ENCODE peak calls at places on chromosomes 3 and 15, in four cellular contexts. E is fibroblast of mammary gland, U is astrocyte of the spinal cord, A is AG09319. C is an unnamed sample.

GRCh38 chr3:13532085-13532484 is 16.8 kb upstream of the FBLN2 start:
- DNase-seq in E (no peak), U (no peak), A (no peak), C (no peak)

GRCh38 chr3:52043750-52044149 is 12.6 kb downstream of the DUSP7 start:
- DNase-seq in E (no peak), U (no peak), A (no peak), C (no peak)

GRCh38 chr15:48974865-48975264 is 11.1 kb upstream of the SHC4 start:
- DNase-seq in E (no peak), U (no peak), A (no peak), C (no peak)

GRCh38 chr3:192942625-192943024 is 25.0 kb upstream of the MB21D2 start:
- DNase-seq in E (no peak), U (no peak), A (no peak), C (no peak)

GRCh38 chr3:10594915-10595314 is 89.5 kb upstream of the ATP2B2 start:
- DNase-seq in E (peak), U (peak), A (no peak), C (peak)

GRCh38 chr15:57340673-57341259 is 35.5 kb upstream of the CGNL1 start:
- DNase-seq in E (peak), U (peak), A (peak), C (peak)

GRCh38 chr3:152474585-152474984 is 205.9 kb downstream of the MBNL1 start:
- DNase-seq in E (peak), U (peak), A (peak), C (peak)

GRCh38 chr15:99421172-99421656 is 144.6 kb upstream of the MEF2A start:
- DNase-seq in E (no peak), U (no peak), A (no peak), C (no peak)

GRCh38 chr3:17054301-17054700 is 169.5 kb downstream of the PLCL2 start:
- DNase-seq in E (no peak), U (no peak), A (no peak), C (no peak)

GRCh38 chr3:17908399-17909191 is 166.2 kb upstream of the TBC1D5 start:
- DNase-seq in E (no peak), U (no peak), A (no peak), C (no peak)

GRCh38 chr3:127787071-127787490 is 35.2 kb downstream of the MGLL start:
- DNase-seq in E (peak), U (no peak), A (no peak), C (no peak)

GRCh38 chr3:62119139-62119538 is 254.2 kb downstream of the FEZF2 start:
- DNase-seq in E (peak), U (no peak), A (no peak), C (no peak)

GRCh38 chr3:183148056-183148455 is 14.5 kb downstream of the LAMP3 start:
- DNase-seq in E (peak), U (peak), A (peak), C (peak)

GRCh38 chr3:9222049-9222448 is 27.4 kb downstream of the SRGAP3 start:
- DNase-seq in E (no peak), U (no peak), A (no peak), C (no peak)

GRCh38 chr3:73192036-73192738 is 130.7 kb downstream of the EBLN2 start:
- DNase-seq in E (peak), U (no peak), A (no peak), C (no peak)
- TF ChIP-seq CTCF in E (peak), U (no peak), A (no peak), C (peak)

GRCh38 chr15:84871428-84871985 is 13.0 kb upstream of the SLC28A1 start:
- DNase-seq in E (no peak), U (no peak), A (no peak), C (no peak)
- TF ChIP-seq CTCF in E (peak), U (peak), A (no peak), C (no peak)

GRCh38 chr15:26854435-26854834 is 12.4 kb upstream of the GABRA5 start:
- DNase-seq in E (no peak), U (no peak), A (no peak), C (no peak)

GRCh38 chr15:26848498-26848897 is 18.4 kb upstream of the GABRA5 start:
- DNase-seq in E (no peak), U (no peak), A (no peak), C (no peak)

DNA sequence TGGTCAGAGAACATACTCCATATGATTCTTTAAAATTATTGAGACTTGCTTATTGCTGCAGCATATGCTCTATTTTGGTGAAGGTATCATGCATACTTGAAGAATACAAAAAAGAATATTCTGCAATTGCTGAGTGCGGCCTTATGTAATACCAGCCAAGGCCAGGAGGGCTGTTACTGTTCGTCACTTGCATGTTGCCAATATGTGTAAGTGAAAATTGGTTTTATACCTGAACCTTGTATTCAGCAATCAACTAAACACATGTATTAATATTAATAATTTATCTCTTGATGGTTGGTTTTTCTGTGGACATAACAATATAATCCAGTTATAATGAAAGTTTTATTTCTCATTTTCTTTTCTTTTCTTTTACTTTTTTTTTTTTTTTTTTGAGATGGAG is 13.9 kb upstream of the GABRA5 start:
- DNase-seq in E (no peak), U (no peak), A (no peak), C (no peak)
- TF ChIP-seq CTCF in E (no peak), U (no peak), A (no peak), C (no peak)

GRCh38 chr3:43286886-43287301 is 554 bp downstream of the SNRK start:
- DNase-seq in E (peak), U (no peak), A (no peak), C (no peak)

GRCh38 chr3:43287514-43287913 is 1.2 kb downstream of the SNRK start:
- DNase-seq in E (no peak), U (no peak), A (no peak), C (no peak)

GRCh38 chr3:43288366-43288765 is 2.0 kb downstream of the SNRK start:
- DNase-seq in E (peak), U (peak), A (no peak), C (no peak)

GRCh38 chr3:43285644-43286043 is 696 bp upstream of the SNRK start:
- DNase-seq in E (no peak), U (no peak), A (no peak), C (no peak)

DNA sequence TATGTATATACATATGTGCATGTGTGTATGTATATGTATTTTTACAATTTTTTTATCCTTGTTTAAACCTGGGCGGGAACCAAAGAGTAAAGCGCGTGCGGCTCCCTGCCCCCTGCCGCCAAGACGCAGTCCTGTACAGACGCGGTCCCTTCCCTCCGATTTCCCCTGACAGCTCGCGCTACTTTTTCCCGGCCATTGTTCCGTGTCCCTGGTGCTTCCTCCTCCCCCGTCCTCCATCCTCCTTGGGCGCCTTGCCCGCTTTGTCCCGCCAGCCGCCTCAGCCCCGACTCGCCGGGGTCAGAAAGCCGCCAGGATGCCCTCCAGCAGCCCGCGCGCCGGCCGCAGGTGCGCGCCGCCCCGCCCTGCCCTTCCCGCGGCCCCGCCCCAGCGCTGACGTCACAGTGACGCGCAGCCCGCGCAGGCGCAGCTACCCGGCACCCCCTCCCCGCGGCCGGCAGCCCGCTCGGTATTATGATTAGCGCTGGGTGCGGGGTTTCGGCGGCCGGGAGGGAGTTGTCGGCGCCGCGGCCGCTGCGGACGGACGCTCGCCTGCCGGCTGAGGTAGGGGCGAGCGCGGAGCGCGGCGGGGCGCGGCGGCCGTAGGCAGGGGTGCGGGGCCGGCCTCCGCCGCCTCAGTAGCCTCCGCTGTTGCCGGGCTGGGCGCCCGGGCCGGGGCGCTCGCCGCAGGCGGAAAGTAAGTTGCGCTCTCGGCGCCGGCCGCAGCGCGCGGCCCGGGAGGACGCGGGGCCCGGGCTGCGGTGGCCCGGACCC is at the start of gene SNRK:
- DNase-seq in E (peak), U (peak), A (peak), C (peak)
- TF ChIP-seq CTCF in E (peak), U (peak), A (no peak), C (peak)

DNA sequence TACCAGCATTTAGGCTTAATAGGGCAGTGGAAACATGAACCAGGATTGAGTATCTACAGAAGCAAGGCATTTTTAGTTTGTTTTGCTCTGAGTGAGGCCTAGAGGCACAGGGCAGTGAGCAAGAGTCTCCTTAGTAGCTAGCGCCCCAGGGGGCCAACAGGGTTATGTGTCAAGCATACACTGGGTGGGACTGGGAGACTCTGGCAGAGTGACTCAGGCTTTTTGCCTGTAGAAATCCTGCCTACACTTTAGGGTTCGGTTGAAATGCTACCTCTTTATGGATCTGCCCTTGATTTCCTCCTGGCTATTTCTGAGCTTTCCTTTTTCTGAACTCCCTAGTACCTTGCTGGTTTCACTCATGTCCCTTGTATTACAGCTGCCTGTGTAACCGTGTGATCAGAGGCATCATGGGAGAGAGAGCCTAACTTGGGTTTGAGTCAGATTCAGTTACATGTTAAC is 72.2 kb downstream of the TOP2B start:
- DNase-seq in E (peak), U (peak), A (peak), C (no peak)
- TF ChIP-seq CTCF in E (peak), U (no peak), A (peak), C (no peak)